ENCODE peak calls at places on chromosomes 11 and 22, in six cellular contexts. F is tibial nerve; R is CD4-positive, alpha-beta memory T cell; E is brain microvascular endothelial cell; D is mammary epithelial cell; H is SK-N-SH. B is an unnamed sample. For H3K36me3, the result is how much of the 10 kb centered on the place peaks cover.

GRCh38 chr11:101553891-101554292 is 29.9 kb downstream of the TRPC6 start:
- DNase-seq in F (no peak), R (no peak), E (peak), D (no peak), H (no peak), B (no peak)

GRCh38 chr11:110355011-110355744 is 58.8 kb upstream of the RDX start:
- DNase-seq in F (no peak), R (no peak), E (no peak), D (no peak), H (no peak), B (peak)

GRCh38 chr11:34044664-34045485 is 6.7 kb upstream of the CAPRIN1 start:
- DNase-seq in F (peak), R (no peak), E (peak), D (peak), H (no peak), B (no peak)

GRCh38 chr22:33798401-33798800 is 121.9 kb downstream of the LARGE1 start:
- DNase-seq in F (no peak), R (no peak), E (no peak), D (no peak), H (no peak), B (no peak)

GRCh38 chr11:35160902-35161585 is 22.1 kb downstream of the CD44 start:
- DNase-seq in F (no peak), R (no peak), E (no peak), D (no peak), H (peak), B (no peak)

GRCh38 chr11:112542479-112542878 is 281.8 kb upstream of the PLET1 start:
- DNase-seq in F (no peak), R (no peak), E (no peak), D (no peak), H (no peak), B (no peak)

GRCh38 chr11:31254411-31254810 is 115.1 kb downstream of the DCDC1 start:
- DNase-seq in F (no peak), R (no peak), E (no peak), D (peak), H (no peak), B (no peak)

GRCh38 chr11:106668147-106668546 is 350.1 kb downstream of the GUCY1A2 start:
- DNase-seq in F (no peak), R (no peak), E (peak), D (peak), H (no peak), B (no peak)

GRCh38 chr11:120186799-120187591 is 23.8 kb upstream of the OAF start:
- DNase-seq in F (no peak), R (no peak), E (no peak), D (peak), H (peak), B (no peak)

GRCh38 chr11:106403751-106404150 is 326.3 kb downstream of the AASDHPPT start:
- DNase-seq in F (no peak), R (no peak), E (no peak), D (no peak), H (no peak), B (no peak)

GRCh38 chr11:86148339-86148738 is 79.5 kb upstream of the PICALM start:
- DNase-seq in F (no peak), R (no peak), E (no peak), D (no peak), H (no peak), B (no peak)

GRCh38 chr11:86143429-86144030 is 74.6 kb upstream of the PICALM start:
- DNase-seq in F (no peak), R (no peak), E (no peak), D (no peak), H (no peak), B (no peak)

GRCh38 chr11:86149813-86150212 is 80.9 kb upstream of the PICALM start:
- DNase-seq in F (no peak), R (no peak), E (no peak), D (no peak), H (no peak), B (no peak)

GRCh38 chr11:86145439-86146156 is 76.7 kb upstream of the PICALM start:
- DNase-seq in F (no peak), R (no peak), E (no peak), D (no peak), H (no peak), B (no peak)

GRCh38 chr11:86147004-86147403 is 78.1 kb upstream of the PICALM start:
- DNase-seq in F (no peak), R (no peak), E (no peak), D (no peak), H (no peak), B (no peak)
- H3K4me3 ChIP-seq in F (no peak), R (no peak), E (no peak), D (no peak), H (no peak), B (no peak)

GRCh38 chr11:104943561-104943960 is 24.8 kb downstream of the CASP4 start:
- DNase-seq in F (no peak), R (no peak), E (no peak), D (no peak), H (no peak), B (no peak)

GRCh38 chr11:104946907-104947306 is 21.5 kb downstream of the CASP4 start:
- DNase-seq in F (peak), R (peak), E (peak), D (peak), H (no peak), B (peak)

DNA sequence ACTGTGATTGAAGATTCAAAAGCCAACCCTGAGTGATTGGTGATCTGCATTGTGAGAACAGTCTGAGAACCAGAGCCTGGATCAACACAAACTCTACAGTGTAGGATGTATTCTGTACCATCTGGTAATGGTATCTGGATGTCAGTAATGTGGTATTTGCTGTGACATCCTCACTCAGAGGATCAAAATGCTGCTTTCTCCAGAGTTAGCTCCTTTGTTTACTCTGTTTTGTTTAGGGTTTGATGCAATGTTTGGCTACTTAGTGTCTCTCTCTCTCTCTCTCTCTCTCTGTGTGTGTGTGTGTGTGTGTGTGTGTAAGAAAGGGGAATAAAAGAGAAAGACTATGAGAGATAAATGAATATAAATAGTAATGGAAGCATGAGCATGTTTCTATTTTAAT is 24.3 kb downstream of the CASP4 start:
- DNase-seq in F (no peak), R (no peak), E (no peak), D (no peak), H (no peak), B (no peak)
- H3K36me3 ChIP-seq in F (half or more), R (under half), E (under half), D (under half), H (under half), B (under half)

GRCh38 chr22:44331881-44332714 is 19.3 kb upstream of the SHISAL1 start:
- DNase-seq in F (no peak), R (no peak), E (no peak), D (no peak), H (peak), B (peak)
- H3K4me3 ChIP-seq in F (no peak), R (no peak), E (no peak), D (peak), H (no peak), B (peak)

DNA sequence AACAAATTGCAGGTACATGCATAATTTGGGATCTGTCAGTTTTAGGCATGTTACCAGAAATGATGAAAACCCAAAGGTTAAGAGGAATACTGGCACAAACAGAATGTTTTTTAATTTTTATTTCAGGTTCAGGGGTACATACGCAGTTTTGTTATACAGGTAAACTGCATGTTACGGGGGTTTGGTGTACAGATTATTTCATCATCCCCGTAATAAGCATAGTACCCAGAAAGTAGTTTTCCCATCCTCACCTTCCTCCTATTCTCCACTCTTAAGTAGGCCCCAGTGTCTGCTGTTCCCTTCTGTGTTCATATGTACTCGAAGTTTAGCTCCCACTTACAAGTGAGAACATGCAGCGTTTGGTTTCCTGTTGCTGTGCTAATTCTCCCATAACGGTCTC is 33.0 kb downstream of the PI4KA start:
- DNase-seq in F (no peak), R (no peak), E (no peak), D (no peak), H (no peak), B (no peak)
- H3K36me3 ChIP-seq in F (half or more), R (under half), E (under half), D (under half), H (under half), B (under half)